ENCODE peak calls at places on chromosome 11, in five cellular contexts. F, S, W, G and E are unnamed samples.

GRCh38 chr11:47272706-47273105 is 2.8 kb downstream of the MADD start:
- DNase-seq in F (no peak), S (peak; percentile 30), W (no peak), G (no peak), E (no peak)

GRCh38 chr11:37352485-37352884 is 754.4 kb upstream of the RAG2 start:
- DNase-seq in F (no peak), S (no peak), W (no peak), G (no peak), E (no peak)

GRCh38 chr11:117610045-117610444 is 187.0 kb downstream of the DSCAML1 start:
- DNase-seq in F (no peak), S (peak; percentile 51), W (no peak), G (no peak), E (no peak)

GRCh38 chr11:117678651-117679407 is 118.2 kb downstream of the DSCAML1 start:
- DNase-seq in F (no peak), S (no peak), W (peak; percentile 29), G (no peak), E (no peak)

GRCh38 chr11:66739983-66740382 is 11.0 kb upstream of the SPTBN2 start:
- DNase-seq in F (no peak), S (peak; percentile 69), W (no peak), G (no peak), E (no peak)

GRCh38 chr11:130909650-130910049 is 6.6 kb downstream of the SNX19 start:
- DNase-seq in F (no peak), S (peak; percentile 91), W (no peak), G (no peak), E (no peak)

GRCh38 chr11:2690261-2690575 is 9.6 kb downstream of the KCNQ1OT1 start:
- DNase-seq in F (no peak), S (no peak), W (no peak), G (no peak), E (no peak)

GRCh38 chr11:105780781-105781525 is 171.1 kb downstream of the GRIA4 start:
- DNase-seq in F (no peak), S (no peak), W (no peak), G (no peak), E (no peak)

GRCh38 chr11:2772544-2773031 is 72.8 kb upstream of the KCNQ1OT1 start:
- DNase-seq in F (peak; percentile 23), S (peak; percentile 75), W (no peak), G (peak; percentile 6), E (no peak)

GRCh38 chr11:925158-925495 is 543 bp upstream of the AP2A2 start:
- DNase-seq in F (no peak), S (no peak), W (peak; percentile 47), G (no peak), E (no peak)
- H3K4me3 ChIP-seq in F (peak overlapping the region; percentile 68), S (peak overlapping the region; percentile 45), W (peak overlapping the region; percentile 75), G (peak overlapping the region; percentile 88), E (peak overlapping the region; percentile 100)

DNA sequence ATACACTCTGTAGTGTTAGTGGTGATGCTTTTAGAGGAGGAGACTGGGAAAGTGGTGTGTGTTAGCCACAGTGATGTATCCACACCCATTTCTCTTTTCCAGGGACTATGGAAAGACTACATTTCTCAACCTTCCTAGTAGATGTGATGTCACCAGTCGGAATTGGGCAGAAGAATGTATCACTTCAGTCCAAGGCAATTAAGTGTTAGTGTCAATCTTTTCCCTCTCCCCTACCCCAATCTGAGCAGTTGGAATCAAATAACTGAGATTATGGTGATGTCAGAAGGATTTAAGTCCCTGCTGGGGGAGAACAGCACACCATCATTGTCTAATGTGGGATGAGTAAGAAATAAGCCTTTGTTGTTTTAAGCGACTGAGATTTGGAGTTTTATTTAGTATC is 5.8 kb upstream of the ATG16L2 start:
- DNase-seq in F (no peak), S (peak; percentile 46), W (no peak), G (no peak), E (no peak)
- H3K4me1 ChIP-seq in F (peaks cover 48% of the 10 kb centered on the region), S (peaks cover 17% of the 10 kb centered on the region), W (peaks cover 15% of the 10 kb centered on the region), G (peaks cover 4% of the 10 kb centered on the region), E (peaks cover 21% of the 10 kb centered on the region)

GRCh38 chr11:73380897-73381410 is 4.8 kb downstream of the RELT start:
- DNase-seq in F (no peak), S (no peak), W (no peak), G (no peak), E (no peak)
- TF ChIP-seq POLR2A in F (no peak), S (no peak), W (no peak), G (no peak), E (no peak)

GRCh38 chr11:17014774-17015638 is 792 bp upstream of the PLEKHA7 start:
- DNase-seq in F (peak; percentile 66), S (no peak), W (no peak), G (peak; percentile 30), E (no peak)
- H3K4me3 ChIP-seq in F (peak overlapping the region; percentile 69), S (no peak overlapping the region), W (peak overlapping the region; percentile 71), G (peak overlapping the region; percentile 53), E (peak overlapping the region; percentile 55)

DNA sequence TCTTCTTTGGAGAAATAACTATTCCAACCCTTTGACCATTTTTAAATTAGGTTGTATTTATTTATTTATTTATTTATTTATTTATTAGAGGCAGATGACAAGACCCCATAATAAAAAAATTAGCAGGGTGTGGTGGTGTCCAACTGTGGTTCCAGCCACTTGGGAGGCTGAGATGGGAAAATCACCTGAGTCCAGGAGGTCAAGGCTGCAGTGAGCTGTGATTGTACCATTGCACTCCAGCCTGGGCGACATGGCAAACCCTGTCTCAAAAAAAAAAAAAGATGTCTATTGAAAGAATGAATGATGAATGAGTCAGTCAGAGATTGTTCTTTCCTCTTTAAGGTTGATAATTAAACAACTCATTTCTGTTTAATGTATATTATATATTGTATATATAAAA is 129.6 kb downstream of the WNT11 start:
- DNase-seq in F (no peak), S (no peak), W (no peak), G (no peak), E (no peak)
- H3K4me1 ChIP-seq in F (peaks cover 25% of the 10 kb centered on the region), S (peaks cover 14% of the 10 kb centered on the region), W (peaks cover 34% of the 10 kb centered on the region), G (peaks cover 6% of the 10 kb centered on the region), E (peaks cover 23% of the 10 kb centered on the region)

GRCh38 chr11:64866173-64866491 is 12.3 kb downstream of the EHD1 start:
- DNase-seq in F (no peak), S (no peak), W (no peak), G (no peak), E (no peak)

GRCh38 chr11:64864135-64864472 is 14.3 kb downstream of the EHD1 start:
- DNase-seq in F (no peak), S (no peak), W (no peak), G (no peak), E (no peak)

GRCh38 chr11:64863381-64864060 is 14.9 kb downstream of the EHD1 start:
- DNase-seq in F (no peak), S (no peak), W (peak; percentile 63), G (no peak), E (no peak)

GRCh38 chr11:64864473-64865285 is 13.7 kb downstream of the EHD1 start:
- DNase-seq in F (no peak), S (peak; percentile 97), W (peak; percentile 88), G (peak; percentile 65), E (no peak)

GRCh38 chr11:64865286-64866172 is 12.9 kb downstream of the EHD1 start:
- DNase-seq in F (no peak), S (peak; percentile 92), W (peak; percentile 54), G (no peak), E (no peak)
- TF ChIP-seq POLR2A in F (no peak), S (no peak), W (no peak), G (no peak), E (no peak)

GRCh38 chr11:68843052-68843561 is 1.4 kb upstream of the CPT1A start:
- DNase-seq in F (peak; percentile 63), S (peak; percentile 29), W (no peak), G (no peak), E (no peak)
- H3K4me3 ChIP-seq in F (peak overlapping the region; percentile 91), S (peak overlapping the region; percentile 35), W (peak overlapping the region; percentile 81), G (peak overlapping the region; percentile 76), E (peak overlapping the region; percentile 98)